ENCODE peak calls at places on chromosomes 16 and 17, in four cellular contexts. H is epithelial cell of proximal tubule, T is fibroblast of villous mesenchyme, L is caudate nucleus. C is an unnamed sample.

GRCh38 chr16:47143329-47143676 is 442 bp downstream of the NETO2 start:
- DNase-seq in H (no peak), T (peak; percentile 71), L (no peak), C (no peak)

GRCh38 chr17:62637809-62638208 is 10.3 kb downstream of the MRC2 start:
- DNase-seq in H (no peak), T (no peak), L (no peak), C (no peak)

GRCh38 chr16:50574852-50575251 is 26.7 kb downstream of the NKD1 start:
- DNase-seq in H (no peak), T (no peak), L (no peak), C (no peak)

GRCh38 chr17:27207073-27207511 is 86.8 kb upstream of the WSB1 start:
- DNase-seq in H (peak; percentile 20), T (peak; percentile 73), L (no peak), C (no peak)

GRCh38 chr16:81833751-81834150 is 54.7 kb downstream of the PLCG2 start:
- DNase-seq in H (no peak), T (no peak), L (no peak), C (no peak)

GRCh38 chr17:47802341-47803022 is 19.1 kb downstream of the OSBPL7 start:
- DNase-seq in H (no peak), T (peak; percentile 48), L (no peak), C (peak; percentile 56)

GRCh38 chr16:49330562-49331201 is 42.9 kb upstream of the C16orf78 start:
- DNase-seq in H (no peak), T (no peak), L (no peak), C (no peak)

GRCh38 chr17:77707546-77707945 is 251.0 kb upstream of the TNRC6C start:
- DNase-seq in H (no peak), T (no peak), L (no peak), C (no peak)

GRCh38 chr17:80259642-80260535 is 763 bp upstream of the RNF213 start:
- DNase-seq in H (no peak), T (peak; percentile 82), L (peak; percentile 38), C (peak; percentile 71)

GRCh38 chr16:46844771-46845170 is 13.8 kb upstream of the C16orf87 start:
- DNase-seq in H (no peak), T (peak; percentile 72), L (no peak), C (no peak)

GRCh38 chr17:69969897-69970296 is 105.1 kb upstream of the KCNJ16 start:
- DNase-seq in H (no peak), T (no peak), L (no peak), C (no peak)

GRCh38 chr17:49504369-49504768 is 9.3 kb downstream of the NGFR start:
- DNase-seq in H (no peak), T (no peak), L (no peak), C (no peak)

GRCh38 chr16:15676506-15676905 is 26.5 kb downstream of the NDE1 start:
- DNase-seq in H (no peak), T (no peak), L (no peak), C (no peak)

GRCh38 chr17:3990391-3991127 is 26.3 kb upstream of the ATP2A3 start:
- DNase-seq in H (no peak), T (no peak), L (no peak), C (no peak)

GRCh38 chr17:38713456-38713855 is 8.4 kb downstream of the MLLT6 start:
- DNase-seq in H (no peak), T (no peak), L (no peak), C (no peak)

GRCh38 chr16:4800290-4801041 is 2.0 kb downstream of the ROGDI start:
- DNase-seq in H (no peak), T (no peak), L (peak; percentile 76), C (no peak)

GRCh38 chr16:87487361-87487924 is 5.4 kb downstream of the ZCCHC14 start:
- DNase-seq in H (peak; percentile 47), T (peak; percentile 30), L (no peak), C (no peak)